ENCODE peak calls at places on chromosomes 7 and 10, in seven cellular contexts. H is tibial nerve; I is HL-60; L is OCI-LY7; Y is Panc1; K is CD8-positive, alpha-beta memory T cell; Q is GM23338. N is an unnamed sample.

GRCh38 chr10:114485695-114486400 is 81.5 kb upstream of the AFAP1L2 start:
- DNase-seq in H (peak), I (no peak), L (no peak), Y (no peak), K (no peak), Q (no peak), N (no peak)

GRCh38 chr10:81414038-81414437 is 461.0 kb upstream of the NRG3 start:
- DNase-seq in H (no peak), I (no peak), L (no peak), Y (no peak), K (no peak), Q (peak), N (no peak)

GRCh38 chr10:63641799-63642198 is 120.6 kb downstream of the REEP3 start:
- DNase-seq in H (no peak), I (no peak), L (no peak), Y (no peak), K (no peak), Q (no peak), N (no peak)

GRCh38 chr10:101222683-101223273 is 6.5 kb downstream of the LBX1 start:
- DNase-seq in H (no peak), I (no peak), L (no peak), Y (no peak), K (no peak), Q (peak), N (no peak)

GRCh38 chr10:52744057-52744819 is 28.3 kb downstream of the MBL2 start:
- DNase-seq in H (no peak), I (no peak), L (no peak), Y (no peak), K (no peak), Q (no peak), N (no peak)

GRCh38 chr7:69780377-69780776 is 182.1 kb downstream of the AUTS2 start:
- DNase-seq in H (no peak), I (no peak), L (no peak), Y (no peak), K (no peak), Q (peak), N (no peak)

GRCh38 chr10:80104066-80104926 is 25.8 kb downstream of the TMEM254 start:
- DNase-seq in H (peak), I (no peak), L (no peak), Y (no peak), K (peak), Q (no peak), N (no peak)

GRCh38 chr7:85261341-85261740 is 74.5 kb upstream of the SEMA3D start:
- DNase-seq in H (no peak), I (no peak), L (no peak), Y (no peak), K (no peak), Q (no peak), N (no peak)

GRCh38 chr10:92381543-92381954 is 90.6 kb downstream of the MARCHF5 start:
- DNase-seq in H (no peak), I (no peak), L (no peak), Y (no peak), K (no peak), Q (peak), N (no peak)

GRCh38 chr7:100745184-100745583 is 11.8 kb downstream of the ZAN start:
- DNase-seq in H (peak), I (no peak), L (no peak), Y (no peak), K (no peak), Q (peak), N (peak)

GRCh38 chr10:63628526-63629362 is 107.5 kb downstream of the REEP3 start:
- DNase-seq in H (peak), I (peak), L (peak), Y (peak), K (peak), Q (peak), N (no peak)

GRCh38 chr7:38189256-38189938 is 11.4 kb downstream of the STARD3NL start:
- DNase-seq in H (no peak), I (no peak), L (no peak), Y (no peak), K (no peak), Q (no peak), N (no peak)

GRCh38 chr7:86968618-86969017 is 90.8 kb downstream of the ELAPOR2 start:
- DNase-seq in H (no peak), I (no peak), L (no peak), Y (no peak), K (no peak), Q (no peak), N (no peak)

DNA sequence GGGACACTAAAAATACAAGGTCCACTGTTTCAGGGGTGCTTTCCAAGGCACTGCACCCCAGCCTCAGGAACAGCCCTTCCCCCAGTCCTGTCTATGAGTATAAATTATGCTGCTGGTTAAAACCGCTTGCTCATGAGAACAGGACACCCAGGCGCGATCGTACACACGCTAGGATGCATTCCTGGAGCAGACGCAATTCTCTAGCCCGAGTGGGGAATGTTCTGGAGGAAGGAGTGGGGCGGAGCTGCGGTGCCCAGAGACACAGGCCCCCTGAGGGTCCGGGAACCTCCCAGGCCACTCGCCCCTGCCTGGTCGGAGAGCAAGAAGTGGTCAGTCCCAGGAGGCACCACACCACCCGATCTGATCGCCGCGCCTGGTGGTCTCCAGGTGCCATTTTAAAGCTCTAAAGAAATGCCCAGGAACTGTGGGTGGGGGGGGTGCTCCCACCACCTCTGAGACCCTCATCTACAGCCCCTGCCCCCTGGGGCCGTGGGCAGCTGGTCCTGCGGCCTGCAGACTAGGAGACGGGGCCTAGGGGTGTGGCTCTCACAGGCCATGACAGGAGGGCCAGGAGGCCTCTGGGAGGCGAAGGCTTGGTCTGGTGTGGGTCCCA is 55.6 kb upstream of the TNRC18 start:
- DNase-seq in H (no peak), I (no peak), L (no peak), Y (no peak), K (no peak), Q (no peak), N (no peak)
- H3K27ac ChIP-seq in H (no peak), I (no peak), L (no peak), Y (no peak), K (no peak), Q (no peak), N (no peak)

DNA sequence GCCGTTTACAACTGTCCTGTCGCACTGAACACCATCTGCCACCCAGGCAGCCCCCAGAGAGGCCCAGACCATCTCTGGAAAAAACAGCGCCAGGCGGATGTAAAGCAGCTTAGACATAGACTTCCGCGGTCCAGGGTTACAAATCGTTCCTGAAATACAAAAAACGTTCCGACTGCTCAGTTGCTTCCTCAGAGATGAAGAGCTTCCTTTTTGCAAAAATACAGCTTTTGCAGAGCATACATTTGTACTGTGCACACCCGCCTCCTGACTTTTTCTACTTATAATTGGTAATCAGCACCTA is 11.4 kb downstream of the DAGLB start:
- DNase-seq in H (no peak), I (no peak), L (peak), Y (no peak), K (peak), Q (no peak), N (no peak)
- H3K27ac ChIP-seq in H (no peak), I (peak), L (peak), Y (no peak), K (no peak), Q (peak), N (peak)

GRCh38 chr10:119754085-119754484 is 28.2 kb downstream of the INPP5F start:
- DNase-seq in H (no peak), I (no peak), L (no peak), Y (no peak), K (no peak), Q (no peak), N (no peak)
- H3K27ac ChIP-seq in H (no peak), I (no peak), L (no peak), Y (no peak), K (no peak), Q (no peak), N (peak)

DNA sequence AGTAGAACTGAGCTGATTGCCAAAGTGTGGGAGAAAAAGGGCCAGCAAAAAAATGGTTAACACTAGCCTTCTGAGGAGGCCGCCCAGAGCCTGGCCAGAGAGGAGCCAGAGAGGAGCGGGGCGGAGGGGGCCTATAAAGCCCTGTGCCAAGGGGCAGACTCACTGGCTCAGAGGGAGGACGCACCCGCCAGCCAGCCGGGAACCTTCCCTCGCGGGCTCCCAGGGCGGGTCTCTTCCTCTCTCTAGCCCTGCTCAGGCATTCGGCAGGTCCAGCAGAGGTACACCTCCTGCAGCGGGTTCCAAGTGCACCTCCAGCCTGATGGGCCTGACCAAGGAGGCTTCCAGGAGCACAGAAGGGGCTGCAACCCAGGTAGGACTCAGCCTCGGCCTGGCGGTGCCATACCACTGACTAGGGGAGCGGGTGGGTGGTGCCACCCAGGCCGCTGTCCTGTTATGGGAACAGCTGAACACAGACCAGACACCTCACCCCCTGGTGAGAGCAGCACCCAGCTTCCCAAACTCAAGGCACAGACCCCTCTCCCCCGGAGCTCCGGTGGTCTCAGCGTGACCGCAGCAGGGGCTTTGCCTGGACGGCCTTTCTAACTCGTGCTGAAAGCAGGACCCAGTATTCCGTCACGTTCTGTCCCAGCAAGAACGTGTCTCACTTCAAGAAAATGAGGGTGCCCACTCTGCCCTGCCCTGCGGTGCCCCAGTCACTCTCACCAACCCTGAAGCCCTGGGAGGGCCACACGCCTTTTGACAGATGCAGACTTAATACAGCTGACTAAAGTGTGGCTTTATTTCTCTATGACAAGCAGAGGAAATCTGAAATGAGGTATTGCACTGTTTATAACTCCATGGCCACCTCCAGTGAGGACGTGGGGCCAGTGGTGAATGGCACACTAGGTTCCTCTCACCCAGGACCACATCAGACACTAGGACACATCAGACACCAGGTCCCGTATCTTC is at the start of gene GPER1:
- DNase-seq in H (peak), I (no peak), L (peak), Y (no peak), K (no peak), Q (peak), N (no peak)
- H3K27ac ChIP-seq in H (peak), I (no peak), L (peak), Y (peak), K (no peak), Q (no peak), N (peak)

GRCh38 chr10:117137031-117137910 is 799 bp downstream of the VAX1 start:
- DNase-seq in H (no peak), I (no peak), L (no peak), Y (no peak), K (no peak), Q (peak), N (no peak)

GRCh38 chr10:117138838-117139580 is 939 bp upstream of the VAX1 start:
- DNase-seq in H (no peak), I (no peak), L (no peak), Y (no peak), K (no peak), Q (peak), N (no peak)

GRCh38 chr10:117139581-117140524 is 1.8 kb upstream of the VAX1 start:
- DNase-seq in H (no peak), I (no peak), L (no peak), Y (no peak), K (no peak), Q (peak), N (no peak)

GRCh38 chr10:117136391-117136975 is 1.6 kb downstream of the VAX1 start:
- DNase-seq in H (no peak), I (no peak), L (no peak), Y (no peak), K (no peak), Q (peak), N (no peak)

DNA sequence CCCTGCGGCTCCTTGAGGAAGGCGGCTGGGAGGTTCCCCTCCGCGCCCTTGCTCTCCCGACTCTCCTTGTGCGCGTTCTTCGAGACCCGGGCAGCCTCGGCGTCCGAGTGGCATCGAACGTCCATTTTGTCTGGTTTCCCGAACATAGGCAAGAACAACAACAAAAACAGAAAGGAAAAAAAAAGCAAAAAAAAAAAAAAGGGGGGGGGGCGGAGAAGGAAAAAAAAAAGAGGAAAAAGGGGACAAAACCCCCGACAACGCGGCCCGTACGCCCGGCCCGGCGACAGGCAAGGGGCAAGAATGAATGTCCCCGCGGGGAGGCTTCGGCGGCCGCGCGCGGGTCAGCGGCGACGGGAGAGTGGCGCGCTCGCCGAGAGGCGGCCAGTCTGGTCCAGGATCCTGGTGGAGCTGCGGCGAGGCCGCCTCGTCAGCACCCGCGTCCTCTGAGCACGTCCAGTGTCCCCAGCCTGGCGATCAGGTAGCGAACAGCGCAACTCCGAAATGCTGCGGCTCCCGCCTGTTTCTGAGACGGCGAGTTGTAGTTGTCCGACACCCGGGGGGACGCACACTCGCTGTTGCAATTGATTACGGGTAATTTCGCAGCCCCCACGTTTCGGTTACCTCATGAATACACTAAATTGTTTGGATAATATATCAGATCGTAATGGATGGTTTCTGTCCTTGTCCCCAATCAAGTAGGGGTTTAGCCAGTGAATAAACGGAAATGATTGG is at the start of gene VAX1:
- DNase-seq in H (no peak), I (no peak), L (no peak), Y (no peak), K (no peak), Q (peak), N (no peak)
- H3K27ac ChIP-seq in H (no peak), I (no peak), L (no peak), Y (peak), K (no peak), Q (no peak), N (peak)

DNA sequence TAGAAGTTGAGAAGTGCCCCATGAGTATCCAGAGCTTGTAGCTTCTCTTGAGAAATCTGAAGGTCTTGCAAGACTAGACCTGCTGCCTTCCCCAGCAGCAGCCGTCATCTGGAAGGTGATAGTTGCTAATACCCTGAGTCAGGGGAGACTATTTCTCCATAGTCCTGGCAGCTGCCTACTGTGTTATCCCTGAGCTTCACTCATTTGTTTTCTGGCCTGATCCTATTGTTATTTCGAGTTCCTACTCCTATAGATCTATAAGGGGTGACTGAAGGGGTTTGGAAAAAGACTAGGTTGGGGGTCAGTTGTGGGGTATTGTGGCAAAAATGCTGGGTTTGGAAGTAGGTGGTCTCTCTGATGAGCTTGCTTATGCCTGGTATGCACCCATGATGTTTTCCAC is 297.8 kb downstream of the CNTNAP2 start:
- DNase-seq in H (no peak), I (no peak), L (no peak), Y (no peak), K (no peak), Q (peak), N (no peak)
- H3K27ac ChIP-seq in H (no peak), I (no peak), L (no peak), Y (no peak), K (no peak), Q (no peak), N (no peak)

GRCh38 chr10:87702260-87702972 is 42.7 kb downstream of the PAPSS2 start:
- DNase-seq in H (no peak), I (no peak), L (no peak), Y (no peak), K (no peak), Q (no peak), N (no peak)

GRCh38 chr10:87696922-87697714 is 37.4 kb downstream of the PAPSS2 start:
- DNase-seq in H (no peak), I (no peak), L (no peak), Y (no peak), K (no peak), Q (no peak), N (no peak)

GRCh38 chr10:87705339-87705738 is 45.7 kb downstream of the PAPSS2 start:
- DNase-seq in H (no peak), I (no peak), L (no peak), Y (no peak), K (no peak), Q (no peak), N (no peak)

GRCh38 chr10:87702973-87703294 is 43.3 kb downstream of the PAPSS2 start:
- DNase-seq in H (no peak), I (no peak), L (no peak), Y (no peak), K (no peak), Q (no peak), N (no peak)

GRCh38 chr10:87700031-87700796 is 40.5 kb downstream of the PAPSS2 start:
- DNase-seq in H (no peak), I (no peak), L (no peak), Y (no peak), K (no peak), Q (no peak), N (no peak)
- H3K27ac ChIP-seq in H (peak), I (no peak), L (no peak), Y (no peak), K (no peak), Q (no peak), N (no peak)